ENCODE peak calls at places on chromosomes 12 and 14, in four cellular contexts. V, I, K and D are unnamed samples.

GRCh38 chr12:53963434-53964314 is 9.0 kb downstream of the HOXC12 start:
- DNase-seq in V (no peak), I (no peak), K (no peak), D (no peak)

GRCh38 chr12:124687695-124688301 is 120.4 kb upstream of the NCOR2 start:
- DNase-seq in I (peak), V (no peak), K (peak), D (no peak)

GRCh38 chr12:1566449-1567135 is 27.8 kb downstream of the FBXL14 start:
- DNase-seq in I (no peak), K (no peak), V (no peak), D (no peak)

GRCh38 chr12:95262808-95263207 is 45.2 kb downstream of the VEZT start:
- DNase-seq in I (no peak), V (no peak), K (no peak), D (no peak)

GRCh38 chr14:90547968-90548367 is 151.1 kb downstream of the CALM1 start:
- DNase-seq in I (no peak), K (no peak), V (no peak), D (no peak)

GRCh38 chr12:47964102-47964723 is 817 bp downstream of the TMEM106C start:
- DNase-seq in V (no peak), I (peak), K (no peak), D (no peak)

GRCh38 chr12:3257411-3257810 is 180.2 kb downstream of the TSPAN9 start:
- DNase-seq in K (no peak), I (no peak), V (no peak), D (no peak)

GRCh38 chr12:114904254-114905003 is 220.5 kb upstream of the TBX3 start:
- DNase-seq in I (no peak), K (no peak), V (no peak), D (no peak)

GRCh38 chr12:131072446-131073230 is 118.9 kb downstream of the ADGRD1 start:
- DNase-seq in K (no peak), V (no peak), I (no peak), D (no peak)

GRCh38 chr14:73802431-73803188 is 49.0 kb upstream of the PTGR2 start:
- DNase-seq in I (no peak), K (no peak), V (no peak), D (no peak)

GRCh38 chr14:34538871-34539406 is 562 bp downstream of the EAPP start:
- DNase-seq in K (no peak), V (no peak), I (no peak), D (no peak)